ENCODE peak calls at places on chromosome X, in five cellular contexts. One of them, this sample, is unnamed.

GRCh38 chrX:109475174-109475891 is 6.6 kb downstream of the GUCY2F start:
- DNase-seq in AG04449: no peak
- DNase-seq in activated T-cell treated with anti-CD3 and anti-CD28 coated beads, Interleukin-2, amount 50 U/mL, for 72 hours: peak; percentile 5
- DNase-seq in choroid plexus epithelial cell: peak; percentile 61
- DNase-seq in natural killer cell: no peak
- DNase-seq in this sample: no peak

GRCh38 chrX:5265324-5265723 is 963.3 kb downstream of the NLGN4X start:
- DNase-seq in choroid plexus epithelial cell: no peak
- DNase-seq in natural killer cell: no peak
- DNase-seq in AG04449: no peak
- DNase-seq in activated T-cell treated with anti-CD3 and anti-CD28 coated beads, Interleukin-2, amount 50 U/mL, for 72 hours: no peak
- DNase-seq in this sample: no peak

GRCh38 chrX:46757593-46757992 is 1.3 kb downstream of the SLC9A7 start:
- DNase-seq in natural killer cell: no peak
- DNase-seq in choroid plexus epithelial cell: no peak
- DNase-seq in AG04449: no peak
- DNase-seq in activated T-cell treated with anti-CD3 and anti-CD28 coated beads, Interleukin-2, amount 50 U/mL, for 72 hours: no peak
- DNase-seq in this sample: no peak

GRCh38 chrX:42094208-42094607 is 170.9 kb upstream of the CASK start:
- DNase-seq in AG04449: no peak
- DNase-seq in activated T-cell treated with anti-CD3 and anti-CD28 coated beads, Interleukin-2, amount 50 U/mL, for 72 hours: no peak
- DNase-seq in natural killer cell: no peak
- DNase-seq in choroid plexus epithelial cell: peak; percentile 57
- DNase-seq in this sample: no peak

GRCh38 chrX:19689170-19689814 is 174.0 kb upstream of the MAP3K15 start:
- DNase-seq in natural killer cell: no peak
- DNase-seq in activated T-cell treated with anti-CD3 and anti-CD28 coated beads, Interleukin-2, amount 50 U/mL, for 72 hours: no peak
- DNase-seq in AG04449: no peak
- DNase-seq in choroid plexus epithelial cell: no peak
- DNase-seq in this sample: no peak

GRCh38 chrX:43559643-43560042 is 96.5 kb upstream of the MAOA start:
- DNase-seq in choroid plexus epithelial cell: peak; percentile 66
- DNase-seq in AG04449: no peak
- DNase-seq in natural killer cell: no peak
- DNase-seq in activated T-cell treated with anti-CD3 and anti-CD28 coated beads, Interleukin-2, amount 50 U/mL, for 72 hours: peak; percentile 27
- DNase-seq in this sample: peak; percentile 20

GRCh38 chrX:123648028-123648810 is 84.6 kb downstream of the THOC2 start:
- DNase-seq in AG04449: peak; percentile 9
- DNase-seq in choroid plexus epithelial cell: peak; percentile 87
- DNase-seq in natural killer cell: no peak
- DNase-seq in activated T-cell treated with anti-CD3 and anti-CD28 coated beads, Interleukin-2, amount 50 U/mL, for 72 hours: peak; percentile 14
- DNase-seq in this sample: no peak

GRCh38 chrX:119853449-119853848 is 686 bp upstream of the UPF3B start:
- DNase-seq in natural killer cell: no peak
- DNase-seq in activated T-cell treated with anti-CD3 and anti-CD28 coated beads, Interleukin-2, amount 50 U/mL, for 72 hours: no peak
- DNase-seq in choroid plexus epithelial cell: peak; percentile 6
- DNase-seq in AG04449: no peak
- DNase-seq in this sample: no peak

GRCh38 chrX:39196192-39197102 is 395.2 kb downstream of the MID1IP1 start:
- DNase-seq in natural killer cell: no peak
- DNase-seq in AG04449: no peak
- DNase-seq in choroid plexus epithelial cell: peak; percentile 43
- DNase-seq in activated T-cell treated with anti-CD3 and anti-CD28 coated beads, Interleukin-2, amount 50 U/mL, for 72 hours: peak; percentile 60
- DNase-seq in this sample: peak; percentile 31

GRCh38 chrX:16138108-16138427 is 14.7 kb downstream of the GRPR start:
- DNase-seq in natural killer cell: no peak
- DNase-seq in AG04449: no peak
- DNase-seq in choroid plexus epithelial cell: peak; percentile 17
- DNase-seq in activated T-cell treated with anti-CD3 and anti-CD28 coated beads, Interleukin-2, amount 50 U/mL, for 72 hours: no peak
- DNase-seq in this sample: no peak

GRCh38 chrX:40273356-40274050 is 175.7 kb upstream of the BCOR start:
- DNase-seq in choroid plexus epithelial cell: no peak
- DNase-seq in AG04449: no peak
- DNase-seq in activated T-cell treated with anti-CD3 and anti-CD28 coated beads, Interleukin-2, amount 50 U/mL, for 72 hours: no peak
- DNase-seq in natural killer cell: no peak
- DNase-seq in this sample: no peak